ENCODE peak calls at places on chromosomes 3 and 15, in seven cellular contexts. One of them, this sample, is unnamed.

GRCh38 chr3:191358929-191359328 is 28.6 kb upstream of the UTS2B start:
- DNase-seq in stimulated activated CD4-positive, alpha-beta T cell treated with anti-CD3 and anti-CD28 coated beads, TNF-alpha, amount 100 ng/mL, for 4 hours: no peak
- DNase-seq in germinal center: no peak
- DNase-seq in NCI-H2171: no peak
- DNase-seq in stimulated activated naive CD8-positive, alpha-beta T cell treated with anti-CD3 and anti-CD28 coated beads, Interleukin-15, amount 100 ng/mL, for 72 hours: no peak
- DNase-seq in mesenteric fat pad: no peak
- DNase-seq in EL: no peak
- DNase-seq in this sample: no peak

GRCh38 chr3:189233225-189233858 is 61.6 kb downstream of the TPRG1 start:
- DNase-seq in stimulated activated CD4-positive, alpha-beta T cell treated with anti-CD3 and anti-CD28 coated beads, TNF-alpha, amount 100 ng/mL, for 4 hours: no peak
- DNase-seq in germinal center: no peak
- DNase-seq in NCI-H2171: peak; percentile 46
- DNase-seq in stimulated activated naive CD8-positive, alpha-beta T cell treated with anti-CD3 and anti-CD28 coated beads, Interleukin-15, amount 100 ng/mL, for 72 hours: no peak
- DNase-seq in mesenteric fat pad: no peak
- DNase-seq in EL: peak; percentile 69
- DNase-seq in this sample: no peak

GRCh38 chr15:81380668-81381067 is 6.7 kb upstream of the TMC3 start:
- DNase-seq in stimulated activated CD4-positive, alpha-beta T cell treated with anti-CD3 and anti-CD28 coated beads, TNF-alpha, amount 100 ng/mL, for 4 hours: no peak
- DNase-seq in germinal center: no peak
- DNase-seq in NCI-H2171: no peak
- DNase-seq in stimulated activated naive CD8-positive, alpha-beta T cell treated with anti-CD3 and anti-CD28 coated beads, Interleukin-15, amount 100 ng/mL, for 72 hours: no peak
- DNase-seq in mesenteric fat pad: no peak
- DNase-seq in EL: no peak
- DNase-seq in this sample: no peak

GRCh38 chr3:73624363-73625123 is at the start of gene PDZRN3:
- DNase-seq in stimulated activated CD4-positive, alpha-beta T cell treated with anti-CD3 and anti-CD28 coated beads, TNF-alpha, amount 100 ng/mL, for 4 hours: no peak
- DNase-seq in germinal center: no peak
- DNase-seq in NCI-H2171: no peak
- DNase-seq in stimulated activated naive CD8-positive, alpha-beta T cell treated with anti-CD3 and anti-CD28 coated beads, Interleukin-15, amount 100 ng/mL, for 72 hours: no peak
- DNase-seq in mesenteric fat pad: no peak
- DNase-seq in EL: peak; percentile 86
- DNase-seq in this sample: no peak

GRCh38 chr15:68311464-68311835 is 33.9 kb downstream of the FEM1B start:
- DNase-seq in stimulated activated CD4-positive, alpha-beta T cell treated with anti-CD3 and anti-CD28 coated beads, TNF-alpha, amount 100 ng/mL, for 4 hours: no peak
- DNase-seq in germinal center: no peak
- DNase-seq in NCI-H2171: no peak
- DNase-seq in stimulated activated naive CD8-positive, alpha-beta T cell treated with anti-CD3 and anti-CD28 coated beads, Interleukin-15, amount 100 ng/mL, for 72 hours: no peak
- DNase-seq in mesenteric fat pad: peak; percentile 28
- DNase-seq in EL: no peak
- DNase-seq in this sample: no peak

GRCh38 chr15:60760646-60761504 is 281.9 kb upstream of the ICE2 start:
- DNase-seq in stimulated activated CD4-positive, alpha-beta T cell treated with anti-CD3 and anti-CD28 coated beads, TNF-alpha, amount 100 ng/mL, for 4 hours: no peak
- DNase-seq in germinal center: no peak
- DNase-seq in NCI-H2171: no peak
- DNase-seq in stimulated activated naive CD8-positive, alpha-beta T cell treated with anti-CD3 and anti-CD28 coated beads, Interleukin-15, amount 100 ng/mL, for 72 hours: no peak
- DNase-seq in mesenteric fat pad: no peak
- DNase-seq in EL: peak; percentile 67
- DNase-seq in this sample: no peak

GRCh38 chr3:166243511-166243910 is 406.3 kb upstream of the BCHE start:
- DNase-seq in stimulated activated CD4-positive, alpha-beta T cell treated with anti-CD3 and anti-CD28 coated beads, TNF-alpha, amount 100 ng/mL, for 4 hours: no peak
- DNase-seq in germinal center: no peak
- DNase-seq in NCI-H2171: peak; percentile 80
- DNase-seq in stimulated activated naive CD8-positive, alpha-beta T cell treated with anti-CD3 and anti-CD28 coated beads, Interleukin-15, amount 100 ng/mL, for 72 hours: no peak
- DNase-seq in mesenteric fat pad: no peak
- DNase-seq in EL: no peak
- DNase-seq in this sample: no peak

GRCh38 chr15:85453144-85453872 is 72.9 kb downstream of the AKAP13 start:
- DNase-seq in stimulated activated CD4-positive, alpha-beta T cell treated with anti-CD3 and anti-CD28 coated beads, TNF-alpha, amount 100 ng/mL, for 4 hours: no peak
- DNase-seq in germinal center: no peak
- DNase-seq in NCI-H2171: no peak
- DNase-seq in stimulated activated naive CD8-positive, alpha-beta T cell treated with anti-CD3 and anti-CD28 coated beads, Interleukin-15, amount 100 ng/mL, for 72 hours: no peak
- DNase-seq in mesenteric fat pad: no peak
- DNase-seq in EL: no peak
- DNase-seq in this sample: no peak

GRCh38 chr3:101865751-101866509 is 16.6 kb downstream of the NFKBIZ start:
- DNase-seq in stimulated activated CD4-positive, alpha-beta T cell treated with anti-CD3 and anti-CD28 coated beads, TNF-alpha, amount 100 ng/mL, for 4 hours: no peak
- DNase-seq in germinal center: no peak
- DNase-seq in NCI-H2171: no peak
- DNase-seq in stimulated activated naive CD8-positive, alpha-beta T cell treated with anti-CD3 and anti-CD28 coated beads, Interleukin-15, amount 100 ng/mL, for 72 hours: no peak
- DNase-seq in mesenteric fat pad: no peak
- DNase-seq in EL: no peak
- DNase-seq in this sample: no peak

GRCh38 chr3:149554826-149555225 is 80.3 kb downstream of the TM4SF4 start:
- DNase-seq in stimulated activated CD4-positive, alpha-beta T cell treated with anti-CD3 and anti-CD28 coated beads, TNF-alpha, amount 100 ng/mL, for 4 hours: no peak
- DNase-seq in germinal center: no peak
- DNase-seq in NCI-H2171: no peak
- DNase-seq in stimulated activated naive CD8-positive, alpha-beta T cell treated with anti-CD3 and anti-CD28 coated beads, Interleukin-15, amount 100 ng/mL, for 72 hours: no peak
- DNase-seq in mesenteric fat pad: no peak
- DNase-seq in EL: peak; percentile 72
- DNase-seq in this sample: no peak

GRCh38 chr3:52046186-52046913 is 10.0 kb downstream of the DUSP7 start:
- DNase-seq in stimulated activated CD4-positive, alpha-beta T cell treated with anti-CD3 and anti-CD28 coated beads, TNF-alpha, amount 100 ng/mL, for 4 hours: no peak
- DNase-seq in germinal center: no peak
- DNase-seq in NCI-H2171: no peak
- DNase-seq in stimulated activated naive CD8-positive, alpha-beta T cell treated with anti-CD3 and anti-CD28 coated beads, Interleukin-15, amount 100 ng/mL, for 72 hours: no peak
- DNase-seq in mesenteric fat pad: no peak
- DNase-seq in EL: peak; percentile 99
- DNase-seq in this sample: no peak

GRCh38 chr3:106034313-106034712 is 165.5 kb upstream of the CBLB start:
- DNase-seq in stimulated activated CD4-positive, alpha-beta T cell treated with anti-CD3 and anti-CD28 coated beads, TNF-alpha, amount 100 ng/mL, for 4 hours: no peak
- DNase-seq in germinal center: no peak
- DNase-seq in NCI-H2171: no peak
- DNase-seq in stimulated activated naive CD8-positive, alpha-beta T cell treated with anti-CD3 and anti-CD28 coated beads, Interleukin-15, amount 100 ng/mL, for 72 hours: no peak
- DNase-seq in mesenteric fat pad: no peak
- DNase-seq in EL: no peak
- DNase-seq in this sample: no peak

GRCh38 chr3:70308760-70309159 is 3.7 kb downstream of the MDFIC2 start:
- DNase-seq in stimulated activated CD4-positive, alpha-beta T cell treated with anti-CD3 and anti-CD28 coated beads, TNF-alpha, amount 100 ng/mL, for 4 hours: no peak
- DNase-seq in germinal center: no peak
- DNase-seq in NCI-H2171: no peak
- DNase-seq in stimulated activated naive CD8-positive, alpha-beta T cell treated with anti-CD3 and anti-CD28 coated beads, Interleukin-15, amount 100 ng/mL, for 72 hours: no peak
- DNase-seq in mesenteric fat pad: no peak
- DNase-seq in EL: peak; percentile 1
- DNase-seq in this sample: no peak

GRCh38 chr3:33790091-33790490 is 8.3 kb upstream of the PDCD6IP start:
- DNase-seq in stimulated activated CD4-positive, alpha-beta T cell treated with anti-CD3 and anti-CD28 coated beads, TNF-alpha, amount 100 ng/mL, for 4 hours: no peak
- DNase-seq in germinal center: no peak
- DNase-seq in NCI-H2171: no peak
- DNase-seq in stimulated activated naive CD8-positive, alpha-beta T cell treated with anti-CD3 and anti-CD28 coated beads, Interleukin-15, amount 100 ng/mL, for 72 hours: no peak
- DNase-seq in mesenteric fat pad: no peak
- DNase-seq in EL: no peak
- DNase-seq in this sample: no peak

GRCh38 chr15:73650387-73651126 is 17.4 kb upstream of the NPTN start:
- DNase-seq in stimulated activated CD4-positive, alpha-beta T cell treated with anti-CD3 and anti-CD28 coated beads, TNF-alpha, amount 100 ng/mL, for 4 hours: no peak
- DNase-seq in germinal center: no peak
- DNase-seq in NCI-H2171: no peak
- DNase-seq in stimulated activated naive CD8-positive, alpha-beta T cell treated with anti-CD3 and anti-CD28 coated beads, Interleukin-15, amount 100 ng/mL, for 72 hours: no peak
- DNase-seq in mesenteric fat pad: no peak
- DNase-seq in EL: peak; percentile 45
- DNase-seq in this sample: peak; percentile 87

GRCh38 chr3:194632211-194632982 is 822 bp downstream of the TMEM44 start:
- DNase-seq in stimulated activated CD4-positive, alpha-beta T cell treated with anti-CD3 and anti-CD28 coated beads, TNF-alpha, amount 100 ng/mL, for 4 hours: no peak
- DNase-seq in germinal center: peak; percentile 14
- DNase-seq in NCI-H2171: peak; percentile 41
- DNase-seq in stimulated activated naive CD8-positive, alpha-beta T cell treated with anti-CD3 and anti-CD28 coated beads, Interleukin-15, amount 100 ng/mL, for 72 hours: no peak
- DNase-seq in mesenteric fat pad: peak; percentile 83
- DNase-seq in EL: peak; percentile 59
- DNase-seq in this sample: no peak

GRCh38 chr15:44158111-44158510 is 37.0 kb downstream of the FRMD5 start:
- DNase-seq in stimulated activated CD4-positive, alpha-beta T cell treated with anti-CD3 and anti-CD28 coated beads, TNF-alpha, amount 100 ng/mL, for 4 hours: no peak
- DNase-seq in germinal center: no peak
- DNase-seq in NCI-H2171: no peak
- DNase-seq in stimulated activated naive CD8-positive, alpha-beta T cell treated with anti-CD3 and anti-CD28 coated beads, Interleukin-15, amount 100 ng/mL, for 72 hours: no peak
- DNase-seq in mesenteric fat pad: no peak
- DNase-seq in EL: no peak
- DNase-seq in this sample: no peak

GRCh38 chr3:33047842-33048834 is 48.8 kb downstream of the GLB1 start:
- DNase-seq in stimulated activated CD4-positive, alpha-beta T cell treated with anti-CD3 and anti-CD28 coated beads, TNF-alpha, amount 100 ng/mL, for 4 hours: peak; percentile 34
- DNase-seq in germinal center: peak; percentile 43
- DNase-seq in NCI-H2171: no peak
- DNase-seq in stimulated activated naive CD8-positive, alpha-beta T cell treated with anti-CD3 and anti-CD28 coated beads, Interleukin-15, amount 100 ng/mL, for 72 hours: peak; percentile 45
- DNase-seq in mesenteric fat pad: no peak
- DNase-seq in EL: no peak
- DNase-seq in this sample: no peak

GRCh38 chr3:142501004-142501926 is 53.4 kb upstream of the XRN1 start:
- DNase-seq in stimulated activated CD4-positive, alpha-beta T cell treated with anti-CD3 and anti-CD28 coated beads, TNF-alpha, amount 100 ng/mL, for 4 hours: no peak
- DNase-seq in germinal center: no peak
- DNase-seq in NCI-H2171: no peak
- DNase-seq in stimulated activated naive CD8-positive, alpha-beta T cell treated with anti-CD3 and anti-CD28 coated beads, Interleukin-15, amount 100 ng/mL, for 72 hours: no peak
- DNase-seq in mesenteric fat pad: no peak
- DNase-seq in EL: peak; percentile 92
- DNase-seq in this sample: no peak

GRCh38 chr15:98815207-98815606 is 166.9 kb downstream of the IGF1R start:
- DNase-seq in stimulated activated CD4-positive, alpha-beta T cell treated with anti-CD3 and anti-CD28 coated beads, TNF-alpha, amount 100 ng/mL, for 4 hours: no peak
- DNase-seq in germinal center: no peak
- DNase-seq in NCI-H2171: no peak
- DNase-seq in stimulated activated naive CD8-positive, alpha-beta T cell treated with anti-CD3 and anti-CD28 coated beads, Interleukin-15, amount 100 ng/mL, for 72 hours: no peak
- DNase-seq in mesenteric fat pad: no peak
- DNase-seq in EL: no peak
- DNase-seq in this sample: no peak

GRCh38 chr15:86915811-86916331 is 836.2 kb downstream of the AGBL1 start:
- DNase-seq in stimulated activated CD4-positive, alpha-beta T cell treated with anti-CD3 and anti-CD28 coated beads, TNF-alpha, amount 100 ng/mL, for 4 hours: no peak
- DNase-seq in germinal center: no peak
- DNase-seq in NCI-H2171: no peak
- DNase-seq in stimulated activated naive CD8-positive, alpha-beta T cell treated with anti-CD3 and anti-CD28 coated beads, Interleukin-15, amount 100 ng/mL, for 72 hours: no peak
- DNase-seq in mesenteric fat pad: no peak
- DNase-seq in EL: peak; percentile 52
- DNase-seq in this sample: no peak

GRCh38 chr15:69934607-69935006 is 163.1 kb downstream of the TLE3 start:
- DNase-seq in stimulated activated CD4-positive, alpha-beta T cell treated with anti-CD3 and anti-CD28 coated beads, TNF-alpha, amount 100 ng/mL, for 4 hours: no peak
- DNase-seq in germinal center: no peak
- DNase-seq in NCI-H2171: no peak
- DNase-seq in stimulated activated naive CD8-positive, alpha-beta T cell treated with anti-CD3 and anti-CD28 coated beads, Interleukin-15, amount 100 ng/mL, for 72 hours: no peak
- DNase-seq in mesenteric fat pad: no peak
- DNase-seq in EL: no peak
- DNase-seq in this sample: no peak

GRCh38 chr3:119697394-119697793 is 5.4 kb upstream of the CFAP91 start:
- DNase-seq in stimulated activated CD4-positive, alpha-beta T cell treated with anti-CD3 and anti-CD28 coated beads, TNF-alpha, amount 100 ng/mL, for 4 hours: no peak
- DNase-seq in germinal center: no peak
- DNase-seq in NCI-H2171: no peak
- DNase-seq in stimulated activated naive CD8-positive, alpha-beta T cell treated with anti-CD3 and anti-CD28 coated beads, Interleukin-15, amount 100 ng/mL, for 72 hours: no peak
- DNase-seq in mesenteric fat pad: no peak
- DNase-seq in EL: no peak
- DNase-seq in this sample: no peak

GRCh38 chr3:197144188-197144587 is 114.6 kb upstream of the MELTF start:
- DNase-seq in stimulated activated CD4-positive, alpha-beta T cell treated with anti-CD3 and anti-CD28 coated beads, TNF-alpha, amount 100 ng/mL, for 4 hours: no peak
- DNase-seq in germinal center: no peak
- DNase-seq in NCI-H2171: no peak
- DNase-seq in stimulated activated naive CD8-positive, alpha-beta T cell treated with anti-CD3 and anti-CD28 coated beads, Interleukin-15, amount 100 ng/mL, for 72 hours: no peak
- DNase-seq in mesenteric fat pad: no peak
- DNase-seq in EL: no peak
- DNase-seq in this sample: no peak

GRCh38 chr3:130658666-130659065 is 88.0 kb downstream of the PIK3R4 start:
- DNase-seq in stimulated activated CD4-positive, alpha-beta T cell treated with anti-CD3 and anti-CD28 coated beads, TNF-alpha, amount 100 ng/mL, for 4 hours: no peak
- DNase-seq in germinal center: no peak
- DNase-seq in NCI-H2171: no peak
- DNase-seq in stimulated activated naive CD8-positive, alpha-beta T cell treated with anti-CD3 and anti-CD28 coated beads, Interleukin-15, amount 100 ng/mL, for 72 hours: no peak
- DNase-seq in mesenteric fat pad: no peak
- DNase-seq in EL: peak; percentile 50
- DNase-seq in this sample: no peak

GRCh38 chr3:14772533-14773138 is 46.1 kb upstream of the FGD5 start:
- DNase-seq in stimulated activated CD4-positive, alpha-beta T cell treated with anti-CD3 and anti-CD28 coated beads, TNF-alpha, amount 100 ng/mL, for 4 hours: no peak
- DNase-seq in germinal center: no peak
- DNase-seq in NCI-H2171: no peak
- DNase-seq in stimulated activated naive CD8-positive, alpha-beta T cell treated with anti-CD3 and anti-CD28 coated beads, Interleukin-15, amount 100 ng/mL, for 72 hours: no peak
- DNase-seq in mesenteric fat pad: peak; percentile 68
- DNase-seq in EL: no peak
- DNase-seq in this sample: peak; percentile 17

GRCh38 chr3:13122101-13123055 is 49.1 kb upstream of the IQSEC1 start:
- DNase-seq in stimulated activated CD4-positive, alpha-beta T cell treated with anti-CD3 and anti-CD28 coated beads, TNF-alpha, amount 100 ng/mL, for 4 hours: no peak
- DNase-seq in germinal center: no peak
- DNase-seq in NCI-H2171: no peak
- DNase-seq in stimulated activated naive CD8-positive, alpha-beta T cell treated with anti-CD3 and anti-CD28 coated beads, Interleukin-15, amount 100 ng/mL, for 72 hours: no peak
- DNase-seq in mesenteric fat pad: no peak
- DNase-seq in EL: no peak
- DNase-seq in this sample: no peak

GRCh38 chr15:87429754-87430153 is 826.8 kb downstream of the NTRK3 start:
- DNase-seq in stimulated activated CD4-positive, alpha-beta T cell treated with anti-CD3 and anti-CD28 coated beads, TNF-alpha, amount 100 ng/mL, for 4 hours: no peak
- DNase-seq in germinal center: no peak
- DNase-seq in NCI-H2171: no peak
- DNase-seq in stimulated activated naive CD8-positive, alpha-beta T cell treated with anti-CD3 and anti-CD28 coated beads, Interleukin-15, amount 100 ng/mL, for 72 hours: no peak
- DNase-seq in mesenteric fat pad: no peak
- DNase-seq in EL: no peak
- DNase-seq in this sample: no peak

GRCh38 chr15:99762288-99762687 is 29.1 kb upstream of the LYSMD4 start:
- DNase-seq in stimulated activated CD4-positive, alpha-beta T cell treated with anti-CD3 and anti-CD28 coated beads, TNF-alpha, amount 100 ng/mL, for 4 hours: no peak
- DNase-seq in germinal center: no peak
- DNase-seq in NCI-H2171: no peak
- DNase-seq in stimulated activated naive CD8-positive, alpha-beta T cell treated with anti-CD3 and anti-CD28 coated beads, Interleukin-15, amount 100 ng/mL, for 72 hours: no peak
- DNase-seq in mesenteric fat pad: no peak
- DNase-seq in EL: peak; percentile 20
- DNase-seq in this sample: no peak

This sample was measured in HL-60.